ENCODE peak calls at places on chromosomes 7 and 10, in six cellular contexts. One of them, this sample, is unnamed.

GRCh38 chr7:18475488-18475887 is 20.1 kb upstream of the HDAC9 start:
- DNase-seq in esophagus squamous epithelium: no peak
- DNase-seq in T-helper 2 cell: no peak
- DNase-seq in stimulated activated CD8-positive, alpha-beta memory T cell treated with anti-CD3 and anti-CD28 coated beads, Interleukin-4, amount 100 ng/mL, for 1 hour: no peak
- DNase-seq in stimulated activated CD4-positive, alpha-beta T cell treated with anti-CD3 and anti-CD28 coated beads, Interleukin-15, amount 100 ng/mL, for 1 hour: no peak
- DNase-seq in AG04450: no peak
- DNase-seq in this sample: no peak

GRCh38 chr7:90655566-90655965 is 59.4 kb downstream of the CDK14 start:
- DNase-seq in AG04450: peak
- DNase-seq in T-helper 2 cell: no peak
- DNase-seq in stimulated activated CD8-positive, alpha-beta memory T cell treated with anti-CD3 and anti-CD28 coated beads, Interleukin-4, amount 100 ng/mL, for 1 hour: no peak
- DNase-seq in esophagus squamous epithelium: no peak
- DNase-seq in stimulated activated CD4-positive, alpha-beta T cell treated with anti-CD3 and anti-CD28 coated beads, Interleukin-15, amount 100 ng/mL, for 1 hour: no peak
- DNase-seq in this sample: peak

GRCh38 chr7:102289051-102289450 is 2.4 kb downstream of the SH2B2 start:
- DNase-seq in stimulated activated CD4-positive, alpha-beta T cell treated with anti-CD3 and anti-CD28 coated beads, Interleukin-15, amount 100 ng/mL, for 1 hour: no peak
- DNase-seq in stimulated activated CD8-positive, alpha-beta memory T cell treated with anti-CD3 and anti-CD28 coated beads, Interleukin-4, amount 100 ng/mL, for 1 hour: no peak
- DNase-seq in T-helper 2 cell: no peak
- DNase-seq in esophagus squamous epithelium: no peak
- DNase-seq in AG04450: no peak
- DNase-seq in this sample: no peak

GRCh38 chr7:149154021-149154420 is 6.8 kb downstream of the ZNF398 start:
- DNase-seq in esophagus squamous epithelium: no peak
- DNase-seq in stimulated activated CD4-positive, alpha-beta T cell treated with anti-CD3 and anti-CD28 coated beads, Interleukin-15, amount 100 ng/mL, for 1 hour: no peak
- DNase-seq in AG04450: no peak
- DNase-seq in stimulated activated CD8-positive, alpha-beta memory T cell treated with anti-CD3 and anti-CD28 coated beads, Interleukin-4, amount 100 ng/mL, for 1 hour: no peak
- DNase-seq in T-helper 2 cell: no peak
- DNase-seq in this sample: no peak

GRCh38 chr10:102184606-102185005 is 32.4 kb downstream of the NOLC1 start:
- DNase-seq in esophagus squamous epithelium: no peak
- DNase-seq in AG04450: no peak
- DNase-seq in T-helper 2 cell: no peak
- DNase-seq in stimulated activated CD4-positive, alpha-beta T cell treated with anti-CD3 and anti-CD28 coated beads, Interleukin-15, amount 100 ng/mL, for 1 hour: no peak
- DNase-seq in stimulated activated CD8-positive, alpha-beta memory T cell treated with anti-CD3 and anti-CD28 coated beads, Interleukin-4, amount 100 ng/mL, for 1 hour: no peak
- DNase-seq in this sample: no peak

GRCh38 chr10:74750848-74751274 is 75.5 kb upstream of the KAT6B start:
- DNase-seq in esophagus squamous epithelium: no peak
- DNase-seq in AG04450: no peak
- DNase-seq in stimulated activated CD8-positive, alpha-beta memory T cell treated with anti-CD3 and anti-CD28 coated beads, Interleukin-4, amount 100 ng/mL, for 1 hour: no peak
- DNase-seq in T-helper 2 cell: no peak
- DNase-seq in stimulated activated CD4-positive, alpha-beta T cell treated with anti-CD3 and anti-CD28 coated beads, Interleukin-15, amount 100 ng/mL, for 1 hour: no peak
- DNase-seq in this sample: no peak

GRCh38 chr7:36604801-36605200 is 119.5 kb downstream of the AOAH start:
- DNase-seq in esophagus squamous epithelium: no peak
- DNase-seq in T-helper 2 cell: no peak
- DNase-seq in stimulated activated CD8-positive, alpha-beta memory T cell treated with anti-CD3 and anti-CD28 coated beads, Interleukin-4, amount 100 ng/mL, for 1 hour: no peak
- DNase-seq in stimulated activated CD4-positive, alpha-beta T cell treated with anti-CD3 and anti-CD28 coated beads, Interleukin-15, amount 100 ng/mL, for 1 hour: no peak
- DNase-seq in AG04450: no peak
- DNase-seq in this sample: peak

GRCh38 chr7:17013204-17013603 is 131.4 kb upstream of the AGR3 start:
- DNase-seq in AG04450: no peak
- DNase-seq in stimulated activated CD4-positive, alpha-beta T cell treated with anti-CD3 and anti-CD28 coated beads, Interleukin-15, amount 100 ng/mL, for 1 hour: no peak
- DNase-seq in stimulated activated CD8-positive, alpha-beta memory T cell treated with anti-CD3 and anti-CD28 coated beads, Interleukin-4, amount 100 ng/mL, for 1 hour: no peak
- DNase-seq in esophagus squamous epithelium: no peak
- DNase-seq in T-helper 2 cell: no peak
- DNase-seq in this sample: no peak

GRCh38 chr7:88105231-88105630 is 114.6 kb downstream of the SRI start:
- DNase-seq in esophagus squamous epithelium: no peak
- DNase-seq in T-helper 2 cell: no peak
- DNase-seq in stimulated activated CD8-positive, alpha-beta memory T cell treated with anti-CD3 and anti-CD28 coated beads, Interleukin-4, amount 100 ng/mL, for 1 hour: no peak
- DNase-seq in stimulated activated CD4-positive, alpha-beta T cell treated with anti-CD3 and anti-CD28 coated beads, Interleukin-15, amount 100 ng/mL, for 1 hour: no peak
- DNase-seq in AG04450: no peak
- DNase-seq in this sample: no peak

GRCh38 chr7:123771846-123772245 is 23.0 kb upstream of the WASL start:
- DNase-seq in AG04450: no peak
- DNase-seq in T-helper 2 cell: no peak
- DNase-seq in stimulated activated CD8-positive, alpha-beta memory T cell treated with anti-CD3 and anti-CD28 coated beads, Interleukin-4, amount 100 ng/mL, for 1 hour: no peak
- DNase-seq in stimulated activated CD4-positive, alpha-beta T cell treated with anti-CD3 and anti-CD28 coated beads, Interleukin-15, amount 100 ng/mL, for 1 hour: no peak
- DNase-seq in esophagus squamous epithelium: no peak
- DNase-seq in this sample: no peak

GRCh38 chr7:105638942-105639495 is 57.7 kb upstream of the EFCAB10 start:
- DNase-seq in stimulated activated CD8-positive, alpha-beta memory T cell treated with anti-CD3 and anti-CD28 coated beads, Interleukin-4, amount 100 ng/mL, for 1 hour: no peak
- DNase-seq in esophagus squamous epithelium: no peak
- DNase-seq in T-helper 2 cell: no peak
- DNase-seq in stimulated activated CD4-positive, alpha-beta T cell treated with anti-CD3 and anti-CD28 coated beads, Interleukin-15, amount 100 ng/mL, for 1 hour: no peak
- DNase-seq in AG04450: no peak
- DNase-seq in this sample: no peak

GRCh38 chr7:4787947-4788626 is 12.7 kb downstream of the AP5Z1 start:
- DNase-seq in AG04450: no peak
- DNase-seq in esophagus squamous epithelium: no peak
- DNase-seq in T-helper 2 cell: no peak
- DNase-seq in stimulated activated CD8-positive, alpha-beta memory T cell treated with anti-CD3 and anti-CD28 coated beads, Interleukin-4, amount 100 ng/mL, for 1 hour: no peak
- DNase-seq in stimulated activated CD4-positive, alpha-beta T cell treated with anti-CD3 and anti-CD28 coated beads, Interleukin-15, amount 100 ng/mL, for 1 hour: no peak
- DNase-seq in this sample: no peak

GRCh38 chr10:99536400-99537254 is 3.9 kb downstream of the NKX2-3 start:
- DNase-seq in T-helper 2 cell: no peak
- DNase-seq in AG04450: no peak
- DNase-seq in stimulated activated CD8-positive, alpha-beta memory T cell treated with anti-CD3 and anti-CD28 coated beads, Interleukin-4, amount 100 ng/mL, for 1 hour: no peak
- DNase-seq in esophagus squamous epithelium: no peak
- DNase-seq in stimulated activated CD4-positive, alpha-beta T cell treated with anti-CD3 and anti-CD28 coated beads, Interleukin-15, amount 100 ng/mL, for 1 hour: no peak
- DNase-seq in this sample: peak

GRCh38 chr10:46547881-46548780 is 8.3 kb downstream of the GPRIN2 start:
- DNase-seq in T-helper 2 cell: no peak
- DNase-seq in stimulated activated CD4-positive, alpha-beta T cell treated with anti-CD3 and anti-CD28 coated beads, Interleukin-15, amount 100 ng/mL, for 1 hour: peak
- DNase-seq in stimulated activated CD8-positive, alpha-beta memory T cell treated with anti-CD3 and anti-CD28 coated beads, Interleukin-4, amount 100 ng/mL, for 1 hour: no peak
- DNase-seq in esophagus squamous epithelium: no peak
- DNase-seq in AG04450: no peak
- DNase-seq in this sample: peak

This sample was measured in M059J.